ENCODE peak calls at places on chromosome 13, in four cellular contexts. W is NCI-H1417, G is left cardiac atrium, H is AG09309. L is an unnamed sample.

GRCh38 chr13:109764474-109765292 is 21.7 kb downstream of the IRS2 start:
- DNase-seq in W (peak), G (no peak), H (no peak), L (no peak)

GRCh38 chr13:59531571-59532091 is 632.1 kb downstream of the DIAPH3 start:
- DNase-seq in W (peak), G (peak), H (peak), L (peak)

GRCh38 chr13:95437561-95437960 is 115.0 kb upstream of the CLDN10 start:
- DNase-seq in W (no peak), G (no peak), H (no peak), L (no peak)

GRCh38 chr13:73861136-73861535 is 273.1 kb downstream of the KLF12 start:
- DNase-seq in W (no peak), G (no peak), H (no peak), L (no peak)

GRCh38 chr13:100694722-100695644 is 20.4 kb upstream of the TMTC4 start:
- DNase-seq in W (no peak), G (peak), H (no peak), L (no peak)

GRCh38 chr13:110869231-110869804 is 45.6 kb downstream of the ANKRD10 start:
- DNase-seq in W (peak), G (peak), H (no peak), L (no peak)

GRCh38 chr13:21579754-21580316 is 24.1 kb downstream of the MICU2 start:
- DNase-seq in W (no peak), G (no peak), H (no peak), L (no peak)

GRCh38 chr13:76980075-76980718 is 11.7 kb upstream of the CLN5 start:
- DNase-seq in W (peak), G (peak), H (no peak), L (peak)

GRCh38 chr13:48975101-48975925 is at the start of gene FNDC3A:
- DNase-seq in W (peak), G (peak), H (no peak), L (no peak)

GRCh38 chr13:76522083-76522755 is 364.0 kb downstream of the KCTD12 start:
- DNase-seq in W (no peak), G (no peak), H (no peak), L (no peak)

GRCh38 chr13:77697208-77698103 is at the start of gene SLAIN1:
- DNase-seq in W (peak), G (peak), H (no peak), L (peak)

L was measured in tibial nerve.